ENCODE peak calls at places on chromosomes 3 and 15, in nine cellular contexts. A, Q, D, W, Y, Z, H, J and B are unnamed samples. For H3K4me1, the result is how much of the 10 kb centered on the place peaks cover.

GRCh38 chr3:119562307-119562961 is 3.0 kb upstream of the CD80 start:
- DNase-seq in Z (no peak), J (peak), H (no peak), Q (no peak), D (no peak), A (no peak), Y (no peak), W (no peak), B (no peak)

GRCh38 chr3:129552287-129553050 is 9.5 kb downstream of the H1-8 start:
- DNase-seq in H (no peak), W (peak), A (no peak), Y (no peak), J (no peak), Q (no peak), Z (no peak), D (no peak), B (no peak)

GRCh38 chr3:184168363-184169120 is 6.1 kb upstream of the AP2M1 start:
- DNase-seq in Y (no peak), Z (no peak), J (no peak), H (no peak), W (no peak), D (no peak), A (peak), Q (no peak), B (no peak)

GRCh38 chr3:133821767-133822638 is 16.4 kb downstream of the SRPRB start:
- DNase-seq in W (peak), D (no peak), Z (peak), Y (peak), Q (no peak), J (no peak), A (peak), H (no peak), B (peak)

GRCh38 chr15:76467136-76467535 is 130.6 kb downstream of the ISL2 start:
- DNase-seq in Z (no peak), J (no peak), Y (no peak), D (no peak), H (no peak), A (no peak), Q (no peak), W (no peak), B (no peak)

GRCh38 chr3:112134335-112135124 is 1.5 kb upstream of the GCSAM start:
- DNase-seq in Q (no peak), H (no peak), D (no peak), J (no peak), Y (no peak), Z (no peak), W (no peak), A (peak), B (no peak)

GRCh38 chr3:69232447-69232846 is 110.1 kb upstream of the LMOD3 start:
- DNase-seq in Q (no peak), J (no peak), Y (no peak), D (no peak), H (no peak), A (no peak), W (no peak), Z (no peak), B (no peak)

GRCh38 chr15:98865397-98866339 is 141.9 kb downstream of the PGPEP1L start:
- DNase-seq in W (peak), Y (peak), D (peak), H (no peak), Q (peak), Z (peak), A (peak), J (peak), B (peak)

GRCh38 chr3:11455977-11456376 is 183.8 kb downstream of the ATG7 start:
- DNase-seq in Y (no peak), D (no peak), Z (no peak), W (peak), H (no peak), Q (no peak), A (no peak), J (no peak), B (no peak)

GRCh38 chr3:189841474-189842205 is 210.5 kb downstream of the TP63 start:
- DNase-seq in H (no peak), Q (no peak), A (peak), Z (no peak), J (no peak), W (no peak), Y (no peak), D (no peak), B (no peak)

GRCh38 chr3:177196473-177197040 is 725 bp downstream of the TBL1XR1 start:
- DNase-seq in H (peak), Z (peak), J (no peak), Y (peak), D (peak), W (peak), A (peak), Q (no peak), B (peak)

GRCh38 chr3:33919721-33920120 is 121.3 kb downstream of the PDCD6IP start:
- DNase-seq in A (no peak), Q (no peak), W (no peak), D (no peak), H (no peak), Z (no peak), Y (no peak), J (no peak), B (no peak)

GRCh38 chr3:188523291-188523690 is 369.3 kb downstream of the LPP start:
- DNase-seq in W (no peak), A (no peak), J (no peak), Z (no peak), H (no peak), Y (no peak), Q (no peak), D (no peak), B (no peak)

GRCh38 chr3:114411811-114412803 is 118.3 kb downstream of the TIGIT start:
- DNase-seq in A (peak), Q (no peak), Z (no peak), Y (peak), W (peak), D (no peak), J (no peak), H (peak), B (peak)

GRCh38 chr3:171838218-171838720 is 4.9 kb upstream of the TMEM212 start:
- DNase-seq in D (peak), Z (no peak), J (no peak), W (peak), Q (no peak), A (no peak), H (no peak), Y (no peak), B (peak)

GRCh38 chr15:60218256-60218655 is 179.5 kb downstream of the ANXA2 start:
- DNase-seq in W (no peak), A (no peak), Y (no peak), H (no peak), Q (no peak), D (no peak), J (no peak), Z (no peak), B (no peak)

GRCh38 chr3:42191443-42191747 is 74.6 kb downstream of the CCK start:
- DNase-seq in H (no peak), Q (no peak), J (no peak), Y (no peak), D (no peak), W (no peak), Z (no peak), A (no peak), B (no peak)

GRCh38 chr3:140089403-140090072 is 154.6 kb downstream of the CLSTN2 start:
- DNase-seq in A (no peak), Z (no peak), Q (no peak), J (no peak), D (no peak), Y (no peak), W (no peak), H (no peak), B (no peak)

GRCh38 chr3:186598794-186599141 is 14.1 kb upstream of the AHSG start:
- DNase-seq in Q (no peak), D (no peak), W (no peak), H (no peak), Z (no peak), J (no peak), Y (no peak), A (no peak), B (no peak)

GRCh38 chr3:123071581-123071980 is 4.8 kb downstream of the PDIA5 start:
- DNase-seq in Z (no peak), W (no peak), J (no peak), A (no peak), D (no peak), Y (no peak), H (no peak), Q (no peak), B (no peak)
- H3K4me3 ChIP-seq in Z (no peak), W (no peak), J (no peak), A (no peak), D (no peak), Y (no peak), H (no peak), Q (no peak), B (no peak)

DNA sequence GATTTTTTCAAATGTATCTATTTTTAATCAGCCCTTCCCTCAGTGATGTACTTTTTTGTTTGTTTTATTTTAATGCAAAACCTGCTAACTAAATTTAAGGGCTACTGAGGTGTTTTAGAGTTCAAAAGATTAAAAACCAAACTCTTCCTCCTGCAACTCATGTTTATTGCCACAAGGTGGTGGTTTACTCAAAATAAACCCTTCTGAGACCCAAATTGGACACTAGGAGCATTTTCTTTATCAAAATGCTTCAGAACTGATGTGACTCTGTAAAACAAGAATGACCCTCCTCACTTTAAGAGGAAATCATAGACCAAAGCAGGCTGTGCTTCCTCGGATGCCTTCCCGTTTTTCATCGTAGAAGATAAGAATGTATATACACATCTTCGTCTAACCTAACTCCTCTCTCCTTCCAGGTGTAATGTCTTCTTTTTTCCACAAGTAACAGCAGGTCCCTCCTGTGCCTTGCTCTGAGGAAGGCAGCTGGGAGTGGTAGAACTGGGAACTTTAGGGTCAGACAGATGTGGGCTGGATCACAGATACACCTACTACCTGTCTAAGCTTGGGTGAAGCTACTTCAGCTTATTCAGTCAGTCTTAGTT is 2.9 kb upstream of the NME9 start:
- DNase-seq in D (no peak), Z (no peak), J (no peak), H (peak), A (peak), W (peak), Y (no peak), Q (no peak), B (no peak)
- TF ChIP-seq CTCF in D (no peak), Z (peak), J (peak), H (peak), A (peak), W (peak), Y (peak), Q (no peak), B (peak)

GRCh38 chr3:131109156-131109555 is 82.5 kb downstream of the NEK11 start:
- DNase-seq in H (no peak), J (no peak), Z (no peak), Y (no peak), Q (no peak), W (no peak), A (no peak), D (no peak), B (no peak)

GRCh38 chr3:131110087-131110486 is 83.4 kb downstream of the NEK11 start:
- DNase-seq in H (no peak), Z (no peak), Q (no peak), W (peak), Y (no peak), D (no peak), A (peak), J (no peak), B (no peak)

GRCh38 chr3:131107637-131108433 is 81.2 kb downstream of the NEK11 start:
- DNase-seq in Q (no peak), W (peak), A (peak), Y (no peak), J (no peak), D (no peak), Z (no peak), H (no peak), B (no peak)
- H3K4me1 ChIP-seq in Q (under half), W (under half), A (under half), Y (under half), J (under half), D (under half), Z (under half), H (under half), B (under half)

DNA sequence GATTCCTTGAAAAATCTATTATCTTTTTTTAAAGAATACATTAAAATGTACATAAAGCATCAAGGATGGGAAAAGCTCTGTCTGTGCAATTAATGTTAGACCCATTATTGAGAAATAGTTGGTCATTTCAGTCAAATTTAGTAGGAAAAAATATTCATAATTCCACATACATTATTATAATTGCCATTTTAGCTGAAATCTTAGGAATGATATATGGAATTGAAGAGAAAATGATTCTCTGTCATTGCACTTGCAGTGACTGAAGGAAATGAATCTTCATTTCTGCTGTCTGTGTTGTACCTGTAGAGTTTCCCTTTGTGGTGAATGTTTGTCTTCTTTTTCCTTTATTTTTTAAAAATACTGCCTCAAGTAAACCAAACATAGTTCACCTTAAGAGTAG is 473.9 kb downstream of the C3orf38 start:
- DNase-seq in D (no peak), Q (no peak), H (no peak), W (no peak), Z (no peak), A (no peak), J (no peak), Y (no peak), B (no peak)
- H3K4me3 ChIP-seq in D (no peak), Q (no peak), H (no peak), W (no peak), Z (no peak), A (no peak), J (no peak), Y (no peak), B (no peak)

GRCh38 chr3:180116203-180116602 is 79.5 kb upstream of the PEX5L start:
- DNase-seq in W (no peak), D (no peak), H (no peak), Q (no peak), Z (no peak), Y (no peak), J (no peak), A (no peak), B (no peak)

GRCh38 chr3:180116658-180117057 is 79.9 kb upstream of the PEX5L start:
- DNase-seq in H (no peak), Q (no peak), W (no peak), J (no peak), D (no peak), Z (no peak), Y (no peak), A (no peak), B (no peak)

GRCh38 chr3:180117381-180118163 is 80.8 kb upstream of the PEX5L start:
- DNase-seq in D (no peak), Y (no peak), Z (no peak), J (no peak), Q (no peak), W (no peak), H (no peak), A (no peak), B (no peak)

GRCh38 chr3:180123928-180124327 is 87.2 kb upstream of the PEX5L start:
- DNase-seq in H (no peak), D (no peak), J (no peak), Z (no peak), Q (no peak), W (no peak), A (no peak), Y (no peak), B (no peak)

GRCh38 chr3:180119567-180119966 is 82.8 kb upstream of the PEX5L start:
- DNase-seq in Z (no peak), H (no peak), Q (no peak), J (no peak), A (no peak), W (no peak), D (no peak), Y (no peak), B (no peak)
- TF ChIP-seq CTCF in Z (no peak), H (no peak), Q (no peak), J (no peak), A (no peak), W (no peak), D (no peak), Y (no peak), B (no peak)

DNA sequence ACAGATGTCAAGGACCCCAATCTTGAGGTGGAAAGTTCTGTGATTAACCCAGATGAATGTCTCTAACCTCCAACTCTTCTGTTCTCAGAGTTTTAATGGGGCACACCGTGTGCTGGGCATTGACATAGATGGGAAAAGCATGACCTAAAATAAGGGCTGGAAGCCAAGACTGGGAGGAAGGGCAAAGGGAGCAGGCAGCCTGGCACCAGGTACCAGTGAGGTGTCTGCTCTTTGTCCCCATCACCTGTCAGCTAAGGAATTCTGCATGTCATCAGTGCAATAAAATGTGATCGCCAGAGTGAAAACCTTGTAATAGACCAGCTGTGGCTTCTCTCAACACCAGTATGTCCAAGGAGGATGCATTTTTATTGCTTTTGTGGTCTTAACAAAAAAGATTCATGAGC is 143.5 kb upstream of the TPM1 start:
- DNase-seq in Y (peak), Z (peak), W (no peak), D (peak), Q (no peak), A (peak), H (no peak), J (no peak), B (no peak)
- H3K4me1 ChIP-seq in Y (under half), Z (under half), W (under half), D (under half), Q (under half), A (under half), H (half or more), J (under half), B (under half)

GRCh38 chr3:18018491-18019177 is 276.2 kb upstream of the TBC1D5 start:
- DNase-seq in W (no peak), D (no peak), Z (no peak), H (no peak), Y (no peak), Q (no peak), J (no peak), A (no peak), B (no peak)

GRCh38 chr3:18016366-18016765 is 273.9 kb upstream of the TBC1D5 start:
- DNase-seq in Y (no peak), J (no peak), Q (no peak), A (no peak), W (no peak), H (no peak), Z (no peak), D (no peak), B (no peak)

GRCh38 chr3:18024715-18025114 is 282.3 kb upstream of the TBC1D5 start:
- DNase-seq in H (no peak), Z (no peak), W (no peak), Y (no peak), J (no peak), Q (no peak), D (no peak), A (no peak), B (no peak)

DNA sequence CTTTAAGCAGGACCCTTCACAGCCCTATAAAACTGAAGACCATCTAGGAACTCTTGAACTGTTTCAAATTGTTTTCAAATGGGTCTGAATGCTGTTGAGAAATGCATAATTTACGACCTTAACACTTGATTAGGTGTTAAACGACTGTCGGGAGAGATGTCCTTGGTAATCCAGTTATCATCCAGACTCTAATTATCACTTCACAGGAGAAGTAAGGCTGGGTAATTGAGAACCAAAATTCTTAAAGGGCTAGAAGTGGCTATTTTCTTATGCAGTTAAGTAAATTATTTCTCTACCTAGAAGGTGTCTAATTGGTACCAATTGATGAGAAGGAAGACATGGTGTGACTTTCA is 276.7 kb upstream of the TBC1D5 start:
- DNase-seq in Y (no peak), Q (no peak), D (no peak), J (no peak), Z (no peak), A (no peak), W (no peak), H (no peak), B (no peak)
- H3K4me3 ChIP-seq in Y (no peak), Q (no peak), D (no peak), J (no peak), Z (no peak), A (no peak), W (no peak), H (no peak), B (no peak)